ENCODE peak calls at places on chromosomes 6 and 20, in nine cellular contexts. J is cardiac muscle cell, Z is PC-3, Q is psoas muscle, X is A549, V is IMR-90, R is adipocyte, D is spleen, I is ascending aorta. K is an unnamed sample.
A peak's percentile ranks its signal among the peaks of the same experiment; 100 is the strongest.

GRCh38 chr6:28747631-28748157 is 176.1 kb downstream of the TRIM27 start:
- DNase-seq in J (peak; percentile 53), Z (peak; percentile 83), Q (no peak), X (peak; percentile 92), V (peak; percentile 84), R (peak; percentile 71), D (no peak), I (no peak), K (no peak)

GRCh38 chr6:119541132-119541905 is 191.8 kb upstream of the MAN1A1 start:
- DNase-seq in J (no peak), Z (peak; percentile 91), Q (no peak), X (peak; percentile 33), V (peak; percentile 100), R (peak; percentile 98), D (no peak), I (no peak), K (no peak)

GRCh38 chr6:87723727-87724078 is 21.7 kb upstream of the AKIRIN2 start:
- DNase-seq in J (no peak), Z (no peak), Q (no peak), X (no peak), V (no peak), R (no peak), D (no peak), I (no peak), K (no peak)

GRCh38 chr6:100803264-100803663 is 77.9 kb downstream of the ASCC3 start:
- DNase-seq in J (no peak), Z (peak; percentile 59), Q (no peak), X (no peak), V (no peak), R (no peak), D (no peak), I (no peak), K (no peak)

GRCh38 chr6:148530394-148530923 is 187.8 kb downstream of the SASH1 start:
- DNase-seq in J (peak; percentile 37), Z (peak; percentile 32), Q (no peak), X (peak; percentile 7), V (peak; percentile 98), R (peak; percentile 73), D (no peak), I (no peak), K (no peak)

GRCh38 chr6:15608406-15608805 is 54.4 kb downstream of the DTNBP1 start:
- DNase-seq in J (no peak), Z (peak; percentile 81), Q (no peak), X (peak; percentile 66), V (peak; percentile 89), R (peak; percentile 46), D (no peak), I (no peak), K (no peak)

GRCh38 chr6:156976144-156977088 is 199.2 kb downstream of the ARID1B start:
- DNase-seq in J (no peak), Z (no peak), Q (no peak), X (no peak), V (no peak), R (no peak), D (no peak), I (no peak), K (no peak)

GRCh38 chr6:68080074-68080473 is 555.0 kb upstream of the ADGRB3 start:
- DNase-seq in J (no peak), Z (no peak), Q (no peak), X (no peak), V (no peak), R (no peak), D (no peak), I (no peak), K (no peak)

GRCh38 chr6:148455674-148456559 is 113.3 kb downstream of the SASH1 start:
- DNase-seq in J (no peak), Z (no peak), Q (no peak), X (no peak), V (no peak), R (no peak), D (no peak), I (no peak), K (no peak)

GRCh38 chr20:47479506-47479905 is 22.2 kb upstream of the NCOA3 start:
- DNase-seq in J (no peak), Z (no peak), Q (no peak), X (no peak), V (no peak), R (no peak), D (no peak), I (no peak), K (no peak)

GRCh38 chr6:7669742-7670141 is 56.2 kb upstream of the BMP6 start:
- DNase-seq in J (no peak), Z (peak; percentile 23), Q (no peak), X (no peak), V (no peak), R (no peak), D (no peak), I (no peak), K (no peak)

GRCh38 chr6:84643778-84644177 is 120.6 kb downstream of the TBX18 start:
- DNase-seq in J (no peak), Z (peak; percentile 52), Q (no peak), X (peak; percentile 20), V (no peak), R (no peak), D (no peak), I (no peak), K (no peak)

GRCh38 chr6:31969712-31970603 is 2.0 kb downstream of the DXO start:
- DNase-seq in J (no peak), Z (no peak), Q (no peak), X (no peak), V (peak; percentile 55), R (no peak), D (peak; percentile 73), I (no peak), K (no peak)

GRCh38 chr6:113073611-113074191 is 726.6 kb downstream of the RFPL4B start:
- DNase-seq in J (no peak), Z (peak; percentile 31), Q (no peak), X (no peak), V (peak; percentile 74), R (peak; percentile 74), D (no peak), I (no peak), K (no peak)

GRCh38 chr6:1862411-1862810 is 252.7 kb downstream of the FOXC1 start:
- DNase-seq in J (no peak), Z (no peak), Q (no peak), X (no peak), V (no peak), R (no peak), D (no peak), I (no peak), K (no peak)
- H3K4me1 ChIP-seq in J (peaks cover 27% of the 10 kb centered on the region), Z (peaks cover 4% of the 10 kb centered on the region), Q (no peaks in the 10 kb centered on the region), X (no peaks in the 10 kb centered on the region), V (peaks cover 3% of the 10 kb centered on the region), R (peaks cover 6% of the 10 kb centered on the region), D (no peaks in the 10 kb centered on the region), I (no peaks in the 10 kb centered on the region), K (no peaks in the 10 kb centered on the region)

DNA sequence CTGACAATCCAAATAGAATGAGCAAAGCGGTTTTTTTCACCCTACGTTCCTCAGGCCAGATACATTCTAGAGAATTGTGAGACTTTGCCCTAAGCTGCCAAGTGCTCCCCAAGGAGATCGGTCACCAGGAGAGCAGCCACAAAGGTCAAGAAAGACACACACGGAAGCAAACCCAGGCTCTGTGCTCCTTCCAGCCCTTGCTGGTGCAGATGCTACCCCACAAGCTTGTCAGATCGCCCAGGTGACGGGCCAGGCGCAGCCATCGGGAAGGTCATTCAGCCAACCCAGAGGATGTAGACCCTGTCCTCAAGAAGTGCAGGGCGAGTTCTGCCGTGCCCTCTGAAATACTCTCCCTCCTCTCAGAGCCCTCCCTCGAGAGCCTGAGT is 36.3 kb downstream of the TAF8 start:
- DNase-seq in J (no peak), Z (no peak), Q (peak; percentile 36), X (no peak), V (no peak), R (no peak), D (no peak), I (no peak), K (no peak)
- H3K4me1 ChIP-seq in J (no peaks in the 10 kb centered on the region), Z (peaks cover 18% of the 10 kb centered on the region), Q (no peaks in the 10 kb centered on the region), X (peaks cover 16% of the 10 kb centered on the region), V (no peaks in the 10 kb centered on the region), R (peaks cover 12% of the 10 kb centered on the region), D (no peaks in the 10 kb centered on the region), I (no peaks in the 10 kb centered on the region), K (no peaks in the 10 kb centered on the region)

GRCh38 chr20:9220874-9221547 is 152.1 kb downstream of the PLCB4 start:
- DNase-seq in J (peak; percentile 29), Z (no peak), Q (no peak), X (no peak), V (peak; percentile 84), R (peak; percentile 58), D (no peak), I (no peak), K (no peak)
- H3K4me1 ChIP-seq in J (peaks cover 26% of the 10 kb centered on the region), Z (no peaks in the 10 kb centered on the region), Q (peaks cover 30% of the 10 kb centered on the region), X (peaks cover 20% of the 10 kb centered on the region), V (peaks cover 8% of the 10 kb centered on the region), R (peaks cover 10% of the 10 kb centered on the region), D (no peaks in the 10 kb centered on the region), I (no peaks in the 10 kb centered on the region), K (no peaks in the 10 kb centered on the region)

GRCh38 chr20:50520222-50520877 is 10.2 kb downstream of the PTPN1 start:
- DNase-seq in J (no peak), Z (no peak), Q (no peak), X (no peak), V (no peak), R (no peak), D (no peak), I (no peak), K (no peak)

GRCh38 chr20:50521709-50522674 is 11.8 kb downstream of the PTPN1 start:
- DNase-seq in J (no peak), Z (no peak), Q (no peak), X (no peak), V (no peak), R (no peak), D (no peak), I (no peak), K (no peak)

GRCh38 chr20:50523552-50524167 is 13.5 kb downstream of the PTPN1 start:
- DNase-seq in J (no peak), Z (no peak), Q (no peak), X (no peak), V (no peak), R (no peak), D (no peak), I (no peak), K (no peak)

GRCh38 chr20:50519036-50519780 is 9.0 kb downstream of the PTPN1 start:
- DNase-seq in J (no peak), Z (no peak), Q (no peak), X (no peak), V (no peak), R (peak; percentile 61), D (no peak), I (no peak), K (no peak)

GRCh38 chr20:50521221-50521642 is 11.0 kb downstream of the PTPN1 start:
- DNase-seq in J (no peak), Z (no peak), Q (no peak), X (no peak), V (no peak), R (no peak), D (no peak), I (no peak), K (no peak)
- H3K4me1 ChIP-seq in J (peaks cover 5% of the 10 kb centered on the region), Z (peaks cover 31% of the 10 kb centered on the region), Q (peaks cover 76% of the 10 kb centered on the region), X (peaks cover 11% of the 10 kb centered on the region), V (peaks cover 28% of the 10 kb centered on the region), R (peaks cover 62% of the 10 kb centered on the region), D (peaks cover 98% of the 10 kb centered on the region), I (peaks cover 3% of the 10 kb centered on the region), K (no peaks in the 10 kb centered on the region)

K was measured in right lobe of liver.